ENCODE peak calls at places on chromosomes 4 and X, in five cellular contexts. M is mucosa of descending colon; N is ascending aorta; A is CD4-positive, alpha-beta T cell; I is GM10248. F is an unnamed sample.

GRCh38 chr4:81754169-81754568 is 282.5 kb upstream of the RASGEF1B start:
- DNase-seq in A (no peak), N (no peak), M (no peak), I (no peak), F (no peak)

GRCh38 chr4:2787230-2788100 is 5.4 kb upstream of the SH3BP2 start:
- DNase-seq in N (no peak), A (no peak), M (peak; percentile 76), I (peak; percentile 83), F (no peak)

GRCh38 chr4:108365551-108365950 is 196.8 kb upstream of the LEF1 start:
- DNase-seq in M (no peak), A (no peak), I (no peak), N (no peak), F (no peak)

GRCh38 chr4:84908876-84909275 is 57.6 kb downstream of the WDFY3 start:
- DNase-seq in M (no peak), I (no peak), N (no peak), A (no peak), F (no peak)

GRCh38 chrX:67555578-67556203 is 11.9 kb downstream of the AR start:
- DNase-seq in A (no peak), I (peak; percentile 4), N (no peak), M (no peak), F (no peak)

GRCh38 chr4:142264961-142265360 is 581.1 kb downstream of the INPP4B start:
- DNase-seq in N (no peak), I (no peak), A (no peak), M (no peak), F (no peak)

GRCh38 chr4:100816646-100817045 is 298.8 kb upstream of the EMCN start:
- DNase-seq in M (no peak), N (no peak), I (no peak), A (no peak), F (no peak)

GRCh38 chr4:188268081-188268908 is 129.1 kb downstream of the TRIML1 start:
- DNase-seq in N (no peak), M (no peak), A (no peak), I (no peak), F (no peak)

GRCh38 chr4:122854444-122854843 is 27.8 kb downstream of the FGF2 start:
- DNase-seq in M (no peak), A (no peak), N (no peak), I (no peak), F (no peak)

GRCh38 chr4:98226396-98226795 is 34.8 kb upstream of the RAP1GDS1 start:
- DNase-seq in A (no peak), N (no peak), M (no peak), I (no peak), F (no peak)

GRCh38 chrX:9614016-9614415 is 149.2 kb downstream of the TBL1X start:
- DNase-seq in N (no peak), M (no peak), I (no peak), A (no peak), F (no peak)

GRCh38 chr4:7772708-7773385 is 166.8 kb downstream of the AFAP1 start:
- DNase-seq in I (no peak), N (no peak), M (peak; percentile 86), A (no peak), F (no peak)

GRCh38 chr4:111064342-111064993 is 441.6 kb upstream of the PITX2 start:
- DNase-seq in A (no peak), N (no peak), I (no peak), M (no peak), F (no peak)

GRCh38 chrX:135389717-135390116 is 32.0 kb upstream of the SMIM10L2A start:
- DNase-seq in N (no peak), I (no peak), M (no peak), A (no peak), F (no peak)

GRCh38 chrX:150236304-150236703 is 126.8 kb upstream of the MAMLD1 start:
- DNase-seq in N (no peak), A (no peak), I (no peak), M (no peak), F (no peak)

DNA sequence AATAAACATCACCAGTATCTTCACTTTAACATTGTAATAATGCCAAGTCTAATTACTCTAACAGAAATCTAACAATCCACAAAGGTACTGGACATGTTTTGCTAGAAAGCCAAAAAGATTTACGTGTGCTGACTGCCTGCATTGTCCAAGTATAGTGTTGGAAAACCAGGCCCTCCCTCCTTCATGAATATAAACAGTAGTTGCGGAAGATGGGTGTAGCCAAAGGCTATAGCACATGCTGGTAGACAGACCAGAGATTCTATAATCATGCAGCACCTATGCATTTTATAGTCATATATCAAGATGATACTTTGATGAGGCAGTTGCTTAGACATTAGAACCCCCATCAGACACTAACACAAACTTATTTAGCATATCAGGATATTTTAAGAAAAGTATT is 22.6 kb downstream of the ZNF280C start:
- DNase-seq in M (no peak), N (no peak), A (no peak), I (no peak), F (no peak)
- TF ChIP-seq CTCF in M (no peak), N (no peak), A (no peak), I (no peak), F (no peak)

GRCh38 chrX:70969635-70970481 is 39.0 kb upstream of the SLC7A3 start:
- DNase-seq in I (no peak), M (no peak), A (no peak), N (no peak), F (no peak)

GRCh38 chrX:70973221-70973620 is 42.3 kb upstream of the SLC7A3 start:
- DNase-seq in I (no peak), M (no peak), N (no peak), A (no peak), F (no peak)

GRCh38 chrX:70970482-70970999 is 39.6 kb upstream of the SLC7A3 start:
- DNase-seq in A (no peak), N (no peak), M (no peak), I (peak; percentile 15), F (no peak)
- TF ChIP-seq CTCF in A (peak; percentile 38), N (peak; percentile 16), M (no peak), I (peak; percentile 14), F (no peak)

GRCh38 chr4:33649015-33649414 is 2595.3 kb downstream of the ARAP2 start:
- DNase-seq in N (no peak), I (no peak), M (no peak), A (no peak), F (no peak)
- TF ChIP-seq CTCF in N (no peak), I (no peak), M (no peak), A (no peak), F (no peak)

GRCh38 chr4:139202984-139203383 is 26.0 kb upstream of the ELF2 start:
- DNase-seq in M (no peak), A (no peak), I (no peak), N (no peak), F (no peak)

GRCh38 chr4:139200102-139200501 is 23.1 kb upstream of the ELF2 start:
- DNase-seq in N (no peak), M (no peak), A (no peak), I (no peak), F (no peak)

GRCh38 chr4:139200506-139200905 is 23.5 kb upstream of the ELF2 start:
- DNase-seq in A (no peak), N (no peak), I (no peak), M (no peak), F (no peak)
- TF ChIP-seq CTCF in A (no peak), N (no peak), I (no peak), M (no peak), F (no peak)

DNA sequence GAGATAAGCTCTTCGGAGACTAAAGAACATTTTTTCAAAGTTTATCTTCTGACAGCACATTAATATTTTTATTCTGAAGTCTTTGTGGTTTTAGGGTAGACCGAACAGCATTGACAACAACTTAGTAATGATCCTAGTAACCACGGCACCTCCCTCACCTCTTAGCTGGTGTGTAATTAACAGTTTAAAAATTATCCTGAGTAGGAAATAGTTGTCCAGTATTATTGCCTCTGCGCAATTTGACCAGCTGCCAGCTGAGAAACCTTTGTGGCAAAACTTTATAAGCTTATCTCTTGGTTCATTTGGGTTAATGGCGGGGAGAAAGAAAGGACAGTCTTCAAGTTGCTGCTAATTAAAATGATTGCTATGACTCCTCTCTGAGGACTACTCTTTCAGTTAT is 213.6 kb downstream of the CBLL2 start:
- DNase-seq in N (no peak), M (no peak), A (no peak), I (no peak), F (no peak)
- TF ChIP-seq CTCF in N (no peak), M (no peak), A (no peak), I (no peak), F (no peak)

DNA sequence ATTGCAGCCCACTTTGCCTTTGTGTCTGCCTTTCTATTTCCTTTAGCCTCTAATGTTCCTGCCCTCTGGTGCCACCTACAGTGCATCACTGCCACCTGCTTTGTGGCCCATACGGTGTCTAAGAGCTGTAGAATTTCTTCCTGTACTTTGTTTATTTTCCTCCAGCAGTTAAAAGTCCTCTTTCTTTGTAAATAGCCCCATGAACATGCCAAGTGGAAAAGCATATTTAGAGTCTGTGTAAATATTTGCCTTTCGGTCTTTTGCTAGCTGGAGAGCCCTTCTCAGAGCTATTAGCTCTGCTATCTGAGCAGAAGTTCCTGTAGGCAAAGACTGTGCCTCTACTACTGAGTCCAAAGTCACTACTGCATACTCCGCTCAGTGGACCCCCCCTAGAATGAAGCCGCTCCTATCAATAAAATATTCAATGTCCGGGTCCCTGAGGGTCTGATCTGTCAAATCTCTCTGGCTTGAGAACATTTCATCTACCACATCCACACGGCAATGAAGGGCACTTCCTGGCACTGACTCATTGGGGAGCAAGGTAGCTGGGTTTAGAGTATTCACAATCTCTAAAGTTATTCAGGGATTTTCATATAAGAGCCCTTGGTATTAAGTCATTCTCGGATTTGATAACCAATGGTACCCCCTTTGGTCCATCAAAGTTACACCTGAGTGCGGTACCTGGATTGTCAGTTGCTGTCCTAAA is 36.3 kb downstream of the SULT1E1 start:
- DNase-seq in N (no peak), I (no peak), A (peak; percentile 27), M (peak; percentile 72), F (no peak)
- TF ChIP-seq CTCF in N (no peak), I (peak; percentile 33), A (peak; percentile 69), M (no peak), F (no peak)

GRCh38 chrX:51178352-51178751 is 154.3 kb upstream of the NUDT10 start:
- DNase-seq in M (no peak), N (no peak), I (no peak), A (no peak), F (no peak)

GRCh38 chrX:51182545-51182944 is 150.1 kb upstream of the NUDT10 start:
- DNase-seq in N (no peak), A (no peak), I (no peak), M (no peak), F (no peak)
- TF ChIP-seq CTCF in N (no peak), A (no peak), I (no peak), M (no peak), F (no peak)

DNA sequence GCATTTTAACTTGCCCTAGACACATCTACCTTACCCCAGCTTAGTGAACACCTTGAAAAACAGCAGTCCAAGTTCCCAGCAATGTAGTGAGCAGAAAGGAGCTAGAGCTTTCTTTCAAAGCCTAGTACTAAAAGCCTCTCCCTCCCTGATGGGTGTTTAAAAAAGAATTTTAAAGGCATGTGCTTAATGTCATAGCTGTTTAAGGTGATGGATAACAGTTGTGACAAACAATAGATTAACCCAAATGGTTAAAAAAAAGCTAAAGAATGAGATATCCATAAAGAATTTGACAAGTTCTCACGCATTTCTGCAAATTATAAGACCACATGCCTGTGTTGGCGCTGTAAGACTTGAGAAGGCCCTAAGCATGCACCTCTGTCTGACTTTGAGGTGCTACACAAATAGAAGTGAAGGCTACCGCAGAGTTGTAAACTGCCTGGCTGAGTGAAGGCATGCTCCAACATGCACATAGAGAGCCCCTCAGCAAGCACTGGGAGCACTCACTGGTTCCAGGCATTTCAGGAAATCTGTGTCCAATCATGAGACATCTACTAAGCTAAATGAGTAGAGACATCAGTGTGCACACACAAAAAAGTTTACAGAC is 94.0 kb downstream of the PHF8 start:
- DNase-seq in M (no peak), A (no peak), I (no peak), N (no peak), F (no peak)
- TF ChIP-seq CTCF in M (no peak), A (no peak), I (no peak), N (no peak), F (no peak)

GRCh38 chr4:156294577-156294976 is 340.9 kb upstream of the CTSO start:
- DNase-seq in A (no peak), M (no peak), I (no peak), N (no peak), F (no peak)
- TF ChIP-seq CTCF in A (no peak), M (no peak), I (peak; percentile 20), N (no peak), F (no peak)